ENCODE peak calls at places on chromosomes 3 and 15, in four cellular contexts. F is sigmoid colon, G is AG04450, J is upper lobe of left lung. A is an unnamed sample.

GRCh38 chr3:50525987-50526386 is 22.6 kb upstream of the CACNA2D2 start:
- DNase-seq in F (no peak), G (no peak), J (peak), A (no peak)

GRCh38 chr3:128227507-128227906 is 74.2 kb downstream of the EEFSEC start:
- DNase-seq in F (no peak), G (no peak), J (no peak), A (no peak)

GRCh38 chr3:112519424-112520001 is 20.2 kb upstream of the BTLA start:
- DNase-seq in F (no peak), G (peak), J (no peak), A (no peak)

GRCh38 chr3:48016336-48016973 is at the start of gene MAP4:
- DNase-seq in F (no peak), G (no peak), J (no peak), A (no peak)

GRCh38 chr3:14455571-14456317 is 53.3 kb downstream of the SLC6A6 start:
- DNase-seq in F (no peak), G (no peak), J (no peak), A (no peak)

GRCh38 chr3:141507392-141508066 is 20.7 kb downstream of the RASA2 start:
- DNase-seq in F (no peak), G (no peak), J (no peak), A (no peak)

GRCh38 chr15:88574062-88574461 is 27.6 kb upstream of the DET1 start:
- DNase-seq in F (no peak), G (no peak), J (no peak), A (no peak)

GRCh38 chr15:57054351-57054750 is 135.9 kb downstream of the TCF12 start:
- DNase-seq in F (no peak), G (no peak), J (no peak), A (no peak)

GRCh38 chr15:82803793-82804574 is 1.9 kb downstream of the FSD2 start:
- DNase-seq in F (no peak), G (no peak), J (no peak), A (no peak)

GRCh38 chr15:64930778-64931240 is 19.1 kb downstream of the ANKDD1A start:
- DNase-seq in F (no peak), G (peak), J (no peak), A (peak)

GRCh38 chr3:172836390-172836997 is 86.0 kb downstream of the ECT2 start:
- DNase-seq in F (no peak), G (no peak), J (peak), A (no peak)

GRCh38 chr3:107689355-107689754 is 166.6 kb downstream of the BBX start:
- DNase-seq in F (no peak), G (no peak), J (no peak), A (no peak)

GRCh38 chr15:34714476-34715121 is 40.2 kb downstream of the GJD2 start:
- DNase-seq in F (no peak), G (no peak), J (no peak), A (no peak)

GRCh38 chr15:74725845-74726773 is 781 bp upstream of the CYP1A1 start:
- DNase-seq in F (no peak), G (no peak), J (peak), A (peak)

GRCh38 chr15:97745481-97746071 is 214.9 kb upstream of the ARRDC4 start:
- DNase-seq in F (no peak), G (no peak), J (no peak), A (no peak)

GRCh38 chr3:138778643-138779042 is 56.1 kb downstream of the PIK3CB start:
- DNase-seq in F (no peak), G (no peak), J (no peak), A (no peak)

GRCh38 chr15:64443747-64444621 is 16.4 kb upstream of the ZNF609 start:
- DNase-seq in F (peak), G (peak), J (no peak), A (no peak)

GRCh38 chr15:92200891-92201290 is 192.8 kb upstream of the ST8SIA2 start:
- DNase-seq in F (no peak), G (no peak), J (no peak), A (no peak)

GRCh38 chr3:64924961-64925360 is 237.2 kb upstream of the ADAMTS9 start:
- DNase-seq in F (no peak), G (no peak), J (no peak), A (no peak)

GRCh38 chr3:42014949-42015533 is 53.1 kb upstream of the ULK4 start:
- DNase-seq in F (peak), G (no peak), J (peak), A (no peak)

GRCh38 chr15:69701198-69701597 is 248.6 kb downstream of the RPLP1 start:
- DNase-seq in F (no peak), G (no peak), J (no peak), A (no peak)

GRCh38 chr3:134651347-134652041 is 672 bp upstream of the KY start:
- DNase-seq in F (peak), G (no peak), J (peak), A (no peak)

GRCh38 chr15:71118345-71118744 is 3.1 kb downstream of the THSD4 start:
- DNase-seq in F (no peak), G (no peak), J (no peak), A (no peak)

GRCh38 chr3:118945834-118946233 is 88.8 kb downstream of the IGSF11 start:
- DNase-seq in F (no peak), G (no peak), J (no peak), A (no peak)

GRCh38 chr3:142027713-142028112 is 121.6 kb downstream of the TFDP2 start:
- DNase-seq in F (no peak), G (no peak), J (peak), A (no peak)

GRCh38 chr3:12663311-12663935 is 494 bp downstream of the RAF1 start:
- DNase-seq in F (peak), G (no peak), J (peak), A (no peak)

GRCh38 chr15:81391657-81392056 is 17.6 kb upstream of the TMC3 start:
- DNase-seq in F (no peak), G (no peak), J (no peak), A (no peak)

GRCh38 chr3:113741086-113741485 is 5.0 kb downstream of the NAA50 start:
- DNase-seq in F (no peak), G (no peak), J (no peak), A (no peak)

GRCh38 chr3:42702066-42702951 is at the start of gene HHATL:
- DNase-seq in F (no peak), G (no peak), J (peak), A (peak)

GRCh38 chr3:24263069-24263668 is 231.5 kb downstream of the THRB start:
- DNase-seq in F (no peak), G (no peak), J (no peak), A (no peak)

GRCh38 chr15:34812369-34812768 is 17.0 kb upstream of the ACTC1 start:
- DNase-seq in F (no peak), G (peak), J (no peak), A (no peak)

GRCh38 chr3:136343873-136344281 is 93.7 kb downstream of the PCCB start:
- DNase-seq in F (peak), G (peak), J (peak), A (no peak)

GRCh38 chr3:104436536-104436935 is 930.2 kb upstream of the ALCAM start:
- DNase-seq in F (no peak), G (no peak), J (no peak), A (no peak)

GRCh38 chr3:179673522-179673921 is 20.7 kb downstream of the USP13 start:
- DNase-seq in F (no peak), G (no peak), J (peak), A (no peak)

GRCh38 chr3:15051531-15051930 is 13.6 kb downstream of the MRPS25 start:
- DNase-seq in F (no peak), G (no peak), J (peak), A (no peak)

GRCh38 chr3:126536126-126536525 is 12.2 kb downstream of the CHST13 start:
- DNase-seq in F (peak), G (no peak), J (no peak), A (no peak)

GRCh38 chr3:170869645-170870593 is at the start of gene RPL22L1:
- DNase-seq in F (peak), G (peak), J (peak), A (peak)
- TF ChIP-seq CTCF in F (no peak), G (peak), J (no peak), A (peak)

GRCh38 chr3:39970982-39971381 is 161.6 kb downstream of the MYRIP start:
- DNase-seq in F (no peak), G (no peak), J (no peak), A (no peak)
- TF ChIP-seq CTCF in F (no peak), G (no peak), J (no peak), A (no peak)

GRCh38 chr3:165256554-165256953 is 60.4 kb upstream of the SLITRK3 start:
- DNase-seq in F (no peak), G (no peak), J (no peak), A (no peak)

GRCh38 chr3:165259518-165260193 is 63.5 kb upstream of the SLITRK3 start:
- DNase-seq in F (no peak), G (no peak), J (no peak), A (no peak)

DNA sequence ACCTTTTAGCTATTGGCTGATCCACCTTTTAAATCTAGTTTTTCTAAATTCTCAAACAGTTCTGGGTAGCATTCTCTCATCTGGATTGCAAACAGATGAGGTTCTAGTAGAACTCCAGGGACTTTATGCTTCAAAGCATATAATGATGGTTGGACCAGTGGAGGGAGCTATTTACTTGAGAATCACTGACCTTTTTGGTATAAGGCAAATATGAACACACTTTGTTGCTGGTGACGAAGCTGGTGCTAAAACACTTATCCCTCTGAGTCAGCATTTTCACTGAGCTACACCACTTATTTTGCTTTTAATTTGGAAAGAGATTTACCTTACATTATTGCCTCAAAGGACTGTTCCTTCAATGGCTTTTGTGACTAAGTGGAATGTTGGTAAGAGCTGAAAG is 58.6 kb upstream of the SLITRK3 start:
- DNase-seq in F (no peak), G (no peak), J (no peak), A (no peak)
- TF ChIP-seq CTCF in F (peak), G (no peak), J (no peak), A (peak)

DNA sequence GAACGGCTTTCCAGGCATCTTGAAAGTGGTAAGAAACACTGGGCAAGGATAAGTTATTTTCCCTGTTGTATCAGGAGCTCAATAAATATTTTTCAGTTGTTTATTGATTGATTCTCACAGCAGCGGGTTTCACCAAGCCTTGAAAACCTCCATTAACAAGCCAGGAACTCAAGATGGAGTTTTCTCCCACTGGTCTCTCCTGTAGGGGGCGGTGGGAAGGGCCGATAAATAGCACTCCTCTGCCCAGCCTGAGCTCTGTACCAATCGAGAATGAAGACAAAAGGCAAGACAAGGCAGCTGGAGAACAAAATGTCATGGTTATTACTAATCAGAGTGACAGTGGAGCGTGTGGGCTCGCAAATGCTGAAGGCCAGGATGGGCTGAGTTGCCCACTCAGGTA is 7.4 kb downstream of the HRH1 start:
- DNase-seq in F (no peak), G (no peak), J (no peak), A (no peak)
- TF ChIP-seq CTCF in F (no peak), G (no peak), J (no peak), A (no peak)

A was measured in type B pancreatic cell.